ENCODE peak calls at places on chromosomes 4 and X, in eight cellular contexts. Q is NCI-H1417, M is midbrain, Z is occipital lobe, H is Caki2, S is T-helper 2 cell, K is endothelial cell, W is nucleus accumbens. I is an unnamed sample.

GRCh38 chr4:113919145-113919544 is 60.3 kb downstream of the ARSJ start:
- DNase-seq in Q (no peak), M (no peak), Z (no peak), H (no peak), S (no peak), K (no peak), W (no peak), I (no peak)

GRCh38 chr4:110490109-110490508 is 14.2 kb downstream of the ENPEP start:
- DNase-seq in Q (no peak), M (no peak), Z (no peak), H (no peak), S (no peak), K (no peak), W (no peak), I (no peak)

GRCh38 chrX:131763674-131764073 is 219.8 kb downstream of the OR13H1 start:
- DNase-seq in Q (peak), M (peak), Z (no peak), H (no peak), S (no peak), K (no peak), W (no peak), I (peak)

GRCh38 chrX:120769576-120770341 is 105.9 kb downstream of the CT47B1 start:
- DNase-seq in Q (peak), M (no peak), Z (no peak), H (peak), S (no peak), K (no peak), W (no peak), I (peak)

GRCh38 chr4:150150545-150151156 is 72.4 kb downstream of the DCLK2 start:
- DNase-seq in Q (peak), M (peak), Z (peak), H (no peak), S (no peak), K (no peak), W (peak), I (peak)

GRCh38 chrX:114365045-114365834 is 218.6 kb upstream of the HTR2C start:
- DNase-seq in Q (no peak), M (no peak), Z (no peak), H (no peak), S (no peak), K (no peak), W (no peak), I (no peak)

GRCh38 chr4:6087669-6088068 is 69.4 kb upstream of the C4orf50 start:
- DNase-seq in Q (peak), M (peak), Z (peak), H (peak), S (no peak), K (peak), W (peak), I (peak)

GRCh38 chrX:40471965-40472648 is 108.7 kb upstream of the ATP6AP2 start:
- DNase-seq in Q (peak), M (peak), Z (peak), H (peak), S (no peak), K (no peak), W (peak), I (peak)

GRCh38 chrX:29662759-29663503 is 552.4 kb upstream of the MAGEB2 start:
- DNase-seq in Q (no peak), M (peak), Z (no peak), H (peak), S (no peak), K (no peak), W (no peak), I (no peak)

GRCh38 chr4:109752545-109752944 is 22.7 kb upstream of the PLA2G12A start:
- DNase-seq in Q (no peak), M (no peak), Z (no peak), H (no peak), S (no peak), K (no peak), W (no peak), I (no peak)

GRCh38 chrX:134911348-134911747 is 79.4 kb upstream of the SMIM10 start:
- DNase-seq in Q (no peak), M (no peak), Z (no peak), H (no peak), S (no peak), K (no peak), W (no peak), I (no peak)

GRCh38 chr4:140702096-140702757 is 54.0 kb downstream of the TBC1D9 start:
- DNase-seq in Q (no peak), M (no peak), Z (no peak), H (no peak), S (no peak), K (no peak), W (no peak), I (no peak)

GRCh38 chr4:67250497-67250896 is 294.8 kb downstream of the CENPC start:
- DNase-seq in Q (no peak), M (no peak), Z (no peak), H (no peak), S (no peak), K (no peak), W (no peak), I (no peak)

GRCh38 chrX:19678941-19679340 is 163.6 kb upstream of the MAP3K15 start:
- DNase-seq in Q (no peak), M (no peak), Z (no peak), H (no peak), S (no peak), K (no peak), W (no peak), I (no peak)